ENCODE peak calls at places on chromosomes 3 and 15, in five cellular contexts. S, X, A, N and W are unnamed samples.

GRCh38 chr3:173709026-173709425 is 311.5 kb downstream of the NLGN1 start:
- DNase-seq in S (no peak), X (peak), A (no peak), N (no peak), W (no peak)

GRCh38 chr3:165939141-165939540 is 101.9 kb upstream of the BCHE start:
- DNase-seq in S (no peak), X (no peak), A (no peak), N (no peak), W (no peak)

GRCh38 chr15:73949496-73949895 is 23.2 kb downstream of the LOXL1 start:
- DNase-seq in S (no peak), X (no peak), A (no peak), N (no peak), W (no peak)

GRCh38 chr3:171375704-171376103 is 84.5 kb downstream of the TNIK start:
- DNase-seq in S (peak), X (no peak), A (no peak), N (no peak), W (no peak)

GRCh38 chr3:179871782-179872181 is 165.0 kb downstream of the PEX5L start:
- DNase-seq in S (no peak), X (no peak), A (no peak), N (no peak), W (no peak)

GRCh38 chr15:88218557-88219214 is 37.9 kb downstream of the NTRK3 start:
- DNase-seq in S (no peak), X (no peak), A (no peak), N (no peak), W (no peak)

GRCh38 chr15:74245342-74245931 is 9.3 kb downstream of the CCDC33 start:
- DNase-seq in S (no peak), X (peak), A (no peak), N (no peak), W (no peak)

GRCh38 chr3:190596341-190597285 is 82.7 kb downstream of the IL1RAP start:
- DNase-seq in S (no peak), X (peak), A (no peak), N (no peak), W (no peak)

GRCh38 chr3:119175869-119176756 is 2.7 kb downstream of the UPK1B start:
- DNase-seq in S (peak), X (peak), A (no peak), N (no peak), W (no peak)

GRCh38 chr15:82647045-82647834 is at the start of gene CPEB1:
- DNase-seq in S (peak), X (peak), A (peak), N (no peak), W (peak)

GRCh38 chr3:55486101-55486856 is 827 bp downstream of the WNT5A start:
- DNase-seq in S (peak), X (peak), A (no peak), N (no peak), W (peak)

GRCh38 chr15:66865622-66866611 is 163.9 kb downstream of the SMAD6 start:
- DNase-seq in S (no peak), X (no peak), A (peak), N (no peak), W (no peak)

GRCh38 chr15:78950906-78951840 is 6.3 kb upstream of the CTSH start:
- DNase-seq in S (peak), X (peak), A (peak), N (no peak), W (peak)